ENCODE peak calls at places on chromosomes 1 and 21, in five cellular contexts. One of them, this sample, is unnamed.

GRCh38 chr1:119275145-119275929 is 93.2 kb upstream of the HAO2 start:
- DNase-seq in A549: peak; percentile 55
- DNase-seq in HepG2: peak; percentile 45
- DNase-seq in SK-N-SH: peak; percentile 30
- DNase-seq in GM23338: peak; percentile 84
- DNase-seq in this sample: peak; percentile 57

GRCh38 chr1:63575340-63575826 is 17.8 kb upstream of the PGM1 start:
- DNase-seq in HepG2: no peak
- DNase-seq in A549: peak; percentile 12
- DNase-seq in GM23338: peak; percentile 44
- DNase-seq in SK-N-SH: peak; percentile 27
- DNase-seq in this sample: peak; percentile 33

GRCh38 chr1:33637846-33638440 is 165.5 kb downstream of the ZSCAN20 start:
- DNase-seq in SK-N-SH: no peak
- DNase-seq in A549: no peak
- DNase-seq in HepG2: no peak
- DNase-seq in GM23338: no peak
- DNase-seq in this sample: no peak

GRCh38 chr21:33217168-33217567 is 12.6 kb upstream of the IFNAR2 start:
- DNase-seq in GM23338: no peak
- DNase-seq in A549: no peak
- DNase-seq in HepG2: no peak
- DNase-seq in SK-N-SH: no peak
- DNase-seq in this sample: no peak

GRCh38 chr1:42385283-42385682 is 4.7 kb downstream of the RIMKLA start:
- DNase-seq in HepG2: no peak
- DNase-seq in SK-N-SH: no peak
- DNase-seq in A549: peak; percentile 36
- DNase-seq in GM23338: no peak
- DNase-seq in this sample: no peak

GRCh38 chr1:176201568-176201967 is 5.5 kb downstream of the COP1 start:
- DNase-seq in HepG2: no peak
- DNase-seq in GM23338: no peak
- DNase-seq in A549: no peak
- DNase-seq in SK-N-SH: no peak
- DNase-seq in this sample: no peak

GRCh38 chr1:26021647-26022403 is at the start of gene EXTL1:
- DNase-seq in GM23338: peak; percentile 94
- DNase-seq in HepG2: no peak
- DNase-seq in SK-N-SH: peak; percentile 96
- DNase-seq in A549: no peak
- DNase-seq in this sample: no peak

GRCh38 chr1:3138623-3139151 is 69.7 kb downstream of the PRDM16 start:
- DNase-seq in GM23338: no peak
- DNase-seq in HepG2: no peak
- DNase-seq in A549: no peak
- DNase-seq in SK-N-SH: no peak
- DNase-seq in this sample: no peak

GRCh38 chr1:198902616-198903140 is 263.8 kb downstream of the PTPRC start:
- DNase-seq in SK-N-SH: no peak
- DNase-seq in HepG2: no peak
- DNase-seq in GM23338: peak; percentile 5
- DNase-seq in A549: no peak
- DNase-seq in this sample: no peak

GRCh38 chr21:45883090-45883489 is 98.5 kb upstream of the COL6A1 start:
- DNase-seq in SK-N-SH: no peak
- DNase-seq in A549: no peak
- DNase-seq in GM23338: no peak
- DNase-seq in HepG2: no peak
- DNase-seq in this sample: no peak

GRCh38 chr1:63730211-63730610 is 43.6 kb upstream of the ROR1 start:
- DNase-seq in A549: peak; percentile 71
- DNase-seq in SK-N-SH: peak; percentile 14
- DNase-seq in GM23338: peak; percentile 74
- DNase-seq in HepG2: no peak
- DNase-seq in this sample: no peak

GRCh38 chr1:15073799-15074308 is 79.7 kb upstream of the TMEM51 start:
- DNase-seq in GM23338: no peak
- DNase-seq in SK-N-SH: no peak
- DNase-seq in A549: no peak
- DNase-seq in HepG2: no peak
- DNase-seq in this sample: no peak

GRCh38 chr1:30743584-30744059 is 14.0 kb downstream of the LAPTM5 start:
- DNase-seq in SK-N-SH: no peak
- DNase-seq in GM23338: no peak
- DNase-seq in HepG2: no peak
- DNase-seq in A549: no peak
- DNase-seq in this sample: no peak

GRCh38 chr1:228850141-228851100 is 115.1 kb downstream of the RHOU start:
- DNase-seq in SK-N-SH: no peak
- DNase-seq in A549: peak; percentile 70
- DNase-seq in GM23338: no peak
- DNase-seq in HepG2: no peak
- DNase-seq in this sample: no peak

GRCh38 chr1:240515505-240515904 is 96.5 kb downstream of the GREM2 start:
- DNase-seq in HepG2: no peak
- DNase-seq in A549: no peak
- DNase-seq in GM23338: no peak
- DNase-seq in SK-N-SH: no peak
- DNase-seq in this sample: no peak

GRCh38 chr21:46504681-46505080 is 46.0 kb downstream of the DIP2A start:
- DNase-seq in HepG2: no peak
- DNase-seq in A549: no peak
- DNase-seq in SK-N-SH: no peak
- DNase-seq in GM23338: no peak
- DNase-seq in this sample: no peak

GRCh38 chr1:164648211-164649080 is 89.5 kb downstream of the PBX1 start:
- DNase-seq in A549: peak; percentile 60
- DNase-seq in GM23338: no peak
- DNase-seq in HepG2: no peak
- DNase-seq in SK-N-SH: peak; percentile 41
- DNase-seq in this sample: no peak

GRCh38 chr1:180365039-180365438 is 135.0 kb downstream of the LHX4 start:
- DNase-seq in GM23338: peak; percentile 67
- DNase-seq in HepG2: peak; percentile 9
- DNase-seq in A549: peak; percentile 41
- DNase-seq in SK-N-SH: no peak
- DNase-seq in this sample: no peak

GRCh38 chr21:38869946-38870345 is 64.2 kb downstream of the ETS2 start:
- DNase-seq in SK-N-SH: no peak
- DNase-seq in A549: peak; percentile 6
- DNase-seq in GM23338: no peak
- DNase-seq in HepG2: peak; percentile 39
- DNase-seq in this sample: no peak
- TF ChIP-seq REST in SK-N-SH: no peak
- TF ChIP-seq REST in A549: no peak
- TF ChIP-seq REST in GM23338: no peak
- TF ChIP-seq REST in HepG2: no peak
- TF ChIP-seq REST in this sample: no peak

GRCh38 chr1:89198081-89198480 is 661 bp downstream of the GBP4 start:
- DNase-seq in GM23338: peak; percentile 21
- DNase-seq in A549: no peak
- DNase-seq in HepG2: no peak
- DNase-seq in SK-N-SH: no peak
- DNase-seq in this sample: no peak
- H3K27ac ChIP-seq in GM23338: no peak overlapping the region
- H3K27ac ChIP-seq in A549: no peak overlapping the region
- H3K27ac ChIP-seq in HepG2: no peak overlapping the region
- H3K27ac ChIP-seq in SK-N-SH: no peak overlapping the region
- H3K27ac ChIP-seq in this sample: no peak overlapping the region

GRCh38 chr1:218315638-218316037 is 29.5 kb upstream of the TGFB2 start:
- DNase-seq in HepG2: no peak
- DNase-seq in GM23338: peak; percentile 37
- DNase-seq in A549: peak; percentile 31
- DNase-seq in SK-N-SH: no peak
- DNase-seq in this sample: no peak

GRCh38 chr1:218312509-218312908 is 27.4 kb downstream of the RRP15 start:
- DNase-seq in A549: no peak
- DNase-seq in GM23338: no peak
- DNase-seq in SK-N-SH: no peak
- DNase-seq in HepG2: no peak
- DNase-seq in this sample: no peak

GRCh38 chr1:218322762-218323161 is 22.4 kb upstream of the TGFB2 start:
- DNase-seq in GM23338: no peak
- DNase-seq in HepG2: no peak
- DNase-seq in A549: no peak
- DNase-seq in SK-N-SH: no peak
- DNase-seq in this sample: no peak

GRCh38 chr1:218317061-218317460 is 28.1 kb upstream of the TGFB2 start:
- DNase-seq in A549: no peak
- DNase-seq in GM23338: no peak
- DNase-seq in SK-N-SH: no peak
- DNase-seq in HepG2: no peak
- DNase-seq in this sample: no peak
- TF ChIP-seq REST in A549: no peak
- TF ChIP-seq REST in GM23338: no peak
- TF ChIP-seq REST in SK-N-SH: no peak
- TF ChIP-seq REST in HepG2: no peak
- TF ChIP-seq REST in this sample: no peak

GRCh38 chr1:165899461-165899941 is 72.1 kb downstream of the UCK2 start:
- DNase-seq in SK-N-SH: no peak
- DNase-seq in A549: no peak
- DNase-seq in HepG2: no peak
- DNase-seq in GM23338: no peak
- DNase-seq in this sample: no peak

GRCh38 chr1:165902565-165902964 is 75.2 kb downstream of the UCK2 start:
- DNase-seq in HepG2: no peak
- DNase-seq in SK-N-SH: no peak
- DNase-seq in A549: no peak
- DNase-seq in GM23338: no peak
- DNase-seq in this sample: no peak

GRCh38 chr1:165903672-165904071 is 76.3 kb downstream of the UCK2 start:
- DNase-seq in SK-N-SH: no peak
- DNase-seq in A549: no peak
- DNase-seq in GM23338: no peak
- DNase-seq in HepG2: no peak
- DNase-seq in this sample: no peak

GRCh38 chr1:165898837-165899236 is 71.4 kb downstream of the UCK2 start:
- DNase-seq in A549: peak; percentile 35
- DNase-seq in SK-N-SH: no peak
- DNase-seq in HepG2: no peak
- DNase-seq in GM23338: no peak
- DNase-seq in this sample: peak; percentile 38

GRCh38 chr1:165900576-165901380 is 73.4 kb downstream of the UCK2 start:
- DNase-seq in A549: no peak
- DNase-seq in GM23338: no peak
- DNase-seq in HepG2: peak; percentile 83
- DNase-seq in SK-N-SH: no peak
- DNase-seq in this sample: no peak
- H3K27ac ChIP-seq in A549: no peak overlapping the region
- H3K27ac ChIP-seq in GM23338: no peak overlapping the region
- H3K27ac ChIP-seq in HepG2: peak overlapping the region; percentile 77
- H3K27ac ChIP-seq in SK-N-SH: no peak overlapping the region
- H3K27ac ChIP-seq in this sample: no peak overlapping the region

DNA sequence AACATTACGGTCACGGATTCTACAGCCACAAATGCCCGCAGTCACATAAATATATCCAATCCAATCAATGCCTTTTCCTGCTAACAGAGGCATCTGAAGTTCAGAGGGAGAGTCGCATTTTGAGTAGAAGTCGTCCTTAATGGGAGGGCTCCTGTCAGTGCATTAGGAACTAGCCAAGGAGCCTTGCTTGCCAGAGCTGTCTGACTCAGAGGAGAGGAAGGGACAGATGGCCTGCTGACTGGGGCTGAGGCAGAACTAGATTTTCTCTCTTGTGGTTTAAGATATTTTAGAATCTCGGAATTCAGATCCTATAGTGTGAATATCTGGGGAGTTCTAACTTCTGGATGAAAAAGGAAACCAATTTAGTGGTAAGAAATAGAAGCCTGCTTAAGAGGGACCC is 10.6 kb downstream of the XKR8 start:
- DNase-seq in HepG2: no peak
- DNase-seq in GM23338: no peak
- DNase-seq in SK-N-SH: no peak
- DNase-seq in A549: no peak
- DNase-seq in this sample: no peak
- TF ChIP-seq REST in HepG2: no peak
- TF ChIP-seq REST in GM23338: no peak
- TF ChIP-seq REST in SK-N-SH: no peak
- TF ChIP-seq REST in A549: no peak
- TF ChIP-seq REST in this sample: no peak

DNA sequence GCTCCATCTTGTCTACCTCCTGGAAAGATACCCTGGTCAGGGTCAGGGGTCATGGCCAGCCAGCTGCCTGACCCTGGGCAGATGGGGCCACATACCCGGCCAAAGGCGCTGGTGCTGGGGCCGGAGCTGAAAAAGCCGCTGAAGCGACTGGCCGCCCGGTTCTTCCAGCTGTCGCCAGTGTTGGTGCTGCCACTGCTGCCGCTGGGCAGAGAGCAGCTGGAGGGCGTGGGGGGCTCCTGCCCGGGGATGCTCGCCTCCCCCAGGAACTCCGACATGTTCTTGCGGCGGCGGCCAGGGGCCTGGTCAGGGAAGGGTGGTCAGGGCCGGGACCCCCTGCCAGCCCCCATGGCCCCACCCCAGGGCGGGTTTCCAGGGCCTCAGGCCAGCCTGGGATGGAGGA is 7.2 kb upstream of the TNFRSF25 start:
- DNase-seq in SK-N-SH: no peak
- DNase-seq in HepG2: no peak
- DNase-seq in A549: no peak
- DNase-seq in GM23338: no peak
- DNase-seq in this sample: no peak
- H3K27ac ChIP-seq in SK-N-SH: no peak overlapping the region
- H3K27ac ChIP-seq in HepG2: no peak overlapping the region
- H3K27ac ChIP-seq in A549: no peak overlapping the region
- H3K27ac ChIP-seq in GM23338: no peak overlapping the region
- H3K27ac ChIP-seq in this sample: no peak overlapping the region

GRCh38 chr1:67691712-67692111 is 6.7 kb downstream of the GADD45A start:
- DNase-seq in A549: no peak
- DNase-seq in SK-N-SH: no peak
- DNase-seq in HepG2: no peak
- DNase-seq in GM23338: no peak
- DNase-seq in this sample: no peak
- TF ChIP-seq REST in A549: no peak
- TF ChIP-seq REST in SK-N-SH: no peak
- TF ChIP-seq REST in HepG2: no peak
- TF ChIP-seq REST in GM23338: no peak
- TF ChIP-seq REST in this sample: no peak

This sample was measured in Panc1.